ENCODE peak calls at places on chromosome 5, in nine cellular contexts. D is upper lobe of right lung, M is AG04449, Z is K562, I is astrocyte of the spinal cord, G is bronchial epithelial cell, O is left ventricle myocardium inferior, E is fibroblast of mammary gland, Y is uterus. N is an unnamed sample.

GRCh38 chr5:15499528-15500325 is at the start of gene FBXL7:
- DNase-seq in M (no peak), E (peak), O (peak), G (peak), Z (no peak), I (peak), D (peak), Y (peak), N (peak)

GRCh38 chr5:95595289-95595931 is 24.5 kb upstream of the GPR150 start:
- DNase-seq in O (no peak), Y (no peak), G (peak), E (no peak), I (no peak), Z (no peak), M (no peak), D (no peak), N (no peak)

GRCh38 chr5:57175586-57175985 is 1.7 kb downstream of the GPBP1 start:
- DNase-seq in I (no peak), D (no peak), O (no peak), M (no peak), Y (no peak), Z (peak), E (no peak), G (no peak), N (peak)

GRCh38 chr5:159901772-159902171 is 14.5 kb upstream of the ADRA1B start:
- DNase-seq in Z (no peak), D (no peak), G (no peak), E (no peak), I (no peak), M (no peak), O (no peak), Y (no peak), N (no peak)

GRCh38 chr5:127934791-127935256 is 148.7 kb upstream of the SLC12A2 start:
- DNase-seq in G (peak), D (no peak), I (peak), O (no peak), Y (no peak), M (no peak), E (peak), Z (no peak), N (peak)

GRCh38 chr5:147831465-147831864 is at the start of gene SPINK1:
- DNase-seq in D (no peak), M (no peak), O (no peak), E (no peak), Y (no peak), I (no peak), Z (no peak), G (no peak), N (no peak)

GRCh38 chr5:178496661-178497060 is 93.5 kb downstream of the COL23A1 start:
- DNase-seq in Y (no peak), G (no peak), E (peak), O (no peak), I (no peak), D (no peak), Z (no peak), M (no peak), N (no peak)

GRCh38 chr5:44888435-44888834 is 79.7 kb downstream of the MRPS30 start:
- DNase-seq in G (no peak), I (no peak), E (no peak), Y (no peak), D (no peak), M (no peak), O (no peak), Z (no peak), N (no peak)

GRCh38 chr5:73419414-73420390 is 28.9 kb downstream of the FOXD1 start:
- DNase-seq in D (no peak), Y (no peak), O (no peak), E (peak), M (no peak), I (peak), G (no peak), Z (no peak), N (peak)

GRCh38 chr5:73152411-73153388 is 20.3 kb upstream of the TMEM174 start:
- DNase-seq in I (no peak), E (no peak), Y (no peak), O (no peak), Z (no peak), G (peak), M (no peak), D (no peak), N (no peak)

GRCh38 chr5:178307266-178308045 is 74.9 kb upstream of the PHYKPL start:
- DNase-seq in Z (no peak), E (no peak), O (no peak), G (no peak), M (no peak), I (no peak), Y (no peak), D (peak), N (no peak)

GRCh38 chr5:14357861-14358260 is 214.7 kb downstream of the TRIO start:
- DNase-seq in G (no peak), E (no peak), O (no peak), Z (no peak), Y (no peak), I (no peak), D (no peak), M (no peak), N (no peak)

GRCh38 chr5:10834695-10835094 is 73.7 kb upstream of the DAP start:
- DNase-seq in D (no peak), M (no peak), O (no peak), G (no peak), Z (no peak), Y (no peak), E (no peak), I (no peak), N (no peak)

GRCh38 chr5:59422026-59422941 is 471.2 kb downstream of the PDE4D start:
- DNase-seq in Z (no peak), E (no peak), O (no peak), I (no peak), M (no peak), Y (no peak), D (no peak), G (no peak), N (no peak)

GRCh38 chr5:9562101-9562500 is 16.2 kb upstream of the SEMA5A start:
- DNase-seq in Z (no peak), D (no peak), O (no peak), E (peak), G (peak), M (no peak), I (peak), Y (no peak), N (no peak)

GRCh38 chr5:24783596-24783995 is 138.8 kb upstream of the CDH10 start:
- DNase-seq in M (no peak), G (no peak), I (no peak), O (no peak), D (no peak), E (no peak), Y (no peak), Z (no peak), N (no peak)

GRCh38 chr5:136212252-136212721 is 19.3 kb upstream of the SMIM32 start:
- DNase-seq in E (peak), M (no peak), I (no peak), O (peak), Y (peak), G (peak), D (peak), Z (peak), N (peak)

GRCh38 chr5:123819401-123819800 is 307.4 kb downstream of the CSNK1G3 start:
- DNase-seq in D (no peak), G (peak), Y (no peak), Z (no peak), I (no peak), M (no peak), O (no peak), E (no peak), N (no peak)

GRCh38 chr5:82440041-82440440 is 161.9 kb upstream of the RPS23 start:
- DNase-seq in Z (no peak), G (no peak), Y (no peak), I (no peak), D (no peak), E (peak), M (no peak), O (no peak), N (peak)

GRCh38 chr5:14149672-14150053 is 6.5 kb downstream of the TRIO start:
- DNase-seq in O (no peak), D (no peak), I (no peak), E (no peak), M (no peak), Z (no peak), G (no peak), Y (no peak), N (no peak)

GRCh38 chr5:8184455-8185063 is 315.6 kb downstream of the MTRR start:
- DNase-seq in G (peak), M (no peak), I (no peak), Z (peak), Y (no peak), D (peak), E (peak), O (no peak), N (no peak)

GRCh38 chr5:62011072-62011664 is 294.8 kb upstream of the KIF2A start:
- DNase-seq in G (no peak), E (no peak), O (no peak), M (no peak), Z (no peak), I (no peak), D (no peak), Y (no peak), N (no peak)

GRCh38 chr5:155620819-155621410 is 607.4 kb downstream of the KIF4B start:
- DNase-seq in O (no peak), D (no peak), E (no peak), G (no peak), M (no peak), Y (no peak), I (no peak), Z (no peak), N (no peak)

GRCh38 chr5:119168401-119168800 is 97.5 kb downstream of the DMXL1 start:
- DNase-seq in D (no peak), G (peak), O (no peak), I (no peak), Z (no peak), E (no peak), Y (no peak), M (no peak), N (no peak)

GRCh38 chr5:15137414-15137813 is 265.8 kb upstream of the ANKH start:
- DNase-seq in Y (no peak), Z (no peak), M (no peak), O (no peak), D (no peak), I (no peak), G (no peak), E (no peak), N (no peak)

GRCh38 chr5:40430112-40430725 is 249.5 kb upstream of the PTGER4 start:
- DNase-seq in I (no peak), E (no peak), Z (no peak), O (no peak), D (no peak), G (no peak), M (no peak), Y (no peak), N (no peak)

GRCh38 chr5:102223542-102224444 is 72.3 kb downstream of the SLCO4C1 start:
- DNase-seq in I (peak), E (peak), M (no peak), Z (peak), O (no peak), Y (no peak), D (no peak), G (peak), N (peak)

GRCh38 chr5:113025596-113025995 is 49.0 kb downstream of the DCP2 start:
- DNase-seq in O (no peak), Z (no peak), I (no peak), D (no peak), E (no peak), M (no peak), Y (no peak), G (no peak), N (no peak)

GRCh38 chr5:55223219-55223987 is 3.7 kb downstream of the MCIDAS start:
- DNase-seq in Z (no peak), I (no peak), Y (no peak), E (no peak), O (no peak), D (no peak), G (no peak), M (no peak), N (no peak)

GRCh38 chr5:160749026-160749425 is 103.0 kb downstream of the ATP10B start:
- DNase-seq in I (no peak), G (no peak), M (no peak), E (no peak), Y (no peak), D (no peak), Z (no peak), O (no peak), N (no peak)

GRCh38 chr5:138274189-138274853 is at the start of gene GFRA3:
- DNase-seq in O (no peak), E (no peak), Z (peak), I (peak), Y (peak), G (no peak), D (no peak), M (no peak), N (peak)
- H3K4me3 ChIP-seq in O (peak), E (peak), Z (no peak), I (peak), Y (peak), G (peak), D (peak), M (peak), N (peak)

GRCh38 chr5:175606409-175606808 is 51.5 kb upstream of the HRH2 start:
- DNase-seq in O (no peak), E (no peak), M (no peak), I (no peak), G (no peak), D (no peak), Z (no peak), Y (no peak), N (no peak)
- TF ChIP-seq CTCF in O (no peak), E (no peak), M (no peak), I (no peak), G (no peak), D (no peak), Z (no peak), Y (no peak), N (no peak)

GRCh38 chr5:132073231-132074013 is at the start of gene CSF2:
- DNase-seq in E (peak), D (peak), I (no peak), G (peak), Y (no peak), Z (no peak), M (no peak), O (no peak), N (peak)
- H3K4me3 ChIP-seq in E (no peak), D (peak), I (no peak), G (no peak), Y (no peak), Z (no peak), M (no peak), O (no peak), N (no peak)

DNA sequence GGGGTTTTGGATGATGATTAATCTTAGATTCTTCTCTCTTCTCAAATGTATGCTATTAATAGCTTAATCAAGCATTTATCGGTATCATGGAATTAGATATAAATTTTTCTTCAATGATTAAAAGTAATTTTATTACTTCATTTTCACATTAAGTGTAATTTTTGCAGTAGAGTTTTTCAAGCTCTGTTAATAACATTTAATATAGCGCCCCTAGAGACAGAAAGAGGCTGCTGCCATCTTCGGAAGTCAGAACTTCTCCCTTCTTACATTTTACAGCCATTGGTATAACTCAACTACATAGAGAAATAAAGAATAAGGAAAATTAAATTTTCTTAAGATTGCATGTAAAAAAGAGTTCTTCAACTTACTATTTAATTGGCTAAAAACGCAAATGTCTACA is 540.3 kb downstream of the GABRG2 start:
- DNase-seq in I (no peak), G (no peak), Y (no peak), E (no peak), M (no peak), D (no peak), O (no peak), Z (no peak), N (no peak)
- TF ChIP-seq CTCF in I (no peak), G (no peak), Y (no peak), E (no peak), M (no peak), D (peak), O (no peak), Z (no peak), N (no peak)

GRCh38 chr5:16935271-16936149 is 578 bp downstream of the MYO10 start:
- DNase-seq in Y (no peak), D (peak), O (no peak), G (peak), Z (no peak), M (no peak), I (peak), E (peak), N (peak)
- H3K4me3 ChIP-seq in Y (peak), D (peak), O (peak), G (peak), Z (peak), M (peak), I (peak), E (peak), N (peak)

DNA sequence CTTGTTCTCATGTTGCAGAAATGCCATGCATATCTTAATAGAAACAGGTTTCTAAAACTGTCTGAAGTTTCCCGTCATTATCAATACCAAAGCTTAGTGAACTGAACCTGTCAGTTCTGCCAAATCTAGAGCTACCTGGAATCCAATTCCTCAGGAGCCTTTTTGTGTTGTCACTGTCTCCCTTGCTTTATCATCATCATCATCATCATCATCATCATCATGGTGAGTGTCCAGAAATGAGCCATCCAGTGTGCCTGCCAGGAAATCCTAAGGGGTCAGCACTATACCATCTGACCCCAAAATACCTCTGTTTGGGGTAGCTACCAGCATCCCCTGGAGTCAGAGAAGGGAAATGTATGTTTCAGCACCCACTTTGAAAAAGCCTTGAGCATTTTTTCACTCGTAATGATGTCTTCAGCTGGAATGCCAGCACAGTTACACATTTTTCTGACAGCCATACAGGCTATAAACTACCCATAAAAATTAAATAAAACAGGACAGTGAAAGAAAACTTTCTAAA is 150.3 kb downstream of the NR2F1-AS1 start:
- DNase-seq in Y (no peak), M (no peak), Z (no peak), O (no peak), I (no peak), D (no peak), E (no peak), G (no peak), N (no peak)
- TF ChIP-seq CTCF in Y (no peak), M (no peak), Z (no peak), O (no peak), I (no peak), D (no peak), E (no peak), G (no peak), N (no peak)

DNA sequence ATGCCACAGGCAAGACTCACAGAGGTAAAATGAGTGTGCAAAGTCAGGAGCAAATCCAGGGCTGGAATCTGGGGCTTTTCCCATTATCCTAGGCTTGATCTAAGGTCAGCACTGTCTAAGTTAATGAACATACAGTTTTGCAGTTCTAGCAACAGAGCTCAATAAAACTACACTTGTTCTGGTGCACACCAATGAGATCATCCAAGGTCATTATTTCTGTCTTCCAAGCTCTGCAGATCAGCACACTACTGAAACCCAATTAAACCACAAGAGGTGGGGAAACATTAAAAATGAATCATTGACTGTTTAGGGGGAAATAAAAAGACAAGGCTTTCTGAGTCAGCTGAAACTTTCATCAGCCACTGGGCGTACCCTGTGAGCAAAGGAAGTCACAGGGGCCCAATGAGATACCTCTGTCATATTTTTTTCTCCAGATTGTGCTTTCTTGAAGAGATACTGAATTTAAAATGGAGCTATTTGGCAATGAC is 662.2 kb upstream of the ZNF608 start:
- DNase-seq in Z (no peak), O (no peak), E (peak), G (peak), D (no peak), I (peak), Y (peak), M (peak), N (peak)
- H3K4me3 ChIP-seq in Z (no peak), O (no peak), E (no peak), G (no peak), D (no peak), I (no peak), Y (no peak), M (no peak), N (no peak)

GRCh38 chr5:141094481-141095262 is at the start of gene PCDHB2:
- DNase-seq in M (no peak), D (no peak), Y (no peak), Z (peak), G (peak), E (peak), I (peak), O (no peak), N (peak)
- TF ChIP-seq CTCF in M (no peak), D (peak), Y (no peak), Z (peak), G (peak), E (peak), I (no peak), O (peak), N (no peak)

GRCh38 chr5:188488-189481 is 2.5 kb upstream of the LRRC14B start:
- DNase-seq in Z (peak), G (peak), O (peak), E (peak), D (peak), Y (peak), I (peak), M (peak), N (peak)

GRCh38 chr5:186091-187041 is 4.9 kb upstream of the LRRC14B start:
- DNase-seq in Y (no peak), Z (no peak), E (no peak), I (no peak), O (no peak), M (no peak), G (no peak), D (no peak), N (no peak)

GRCh38 chr5:187042-187431 is 4.3 kb upstream of the LRRC14B start:
- DNase-seq in D (no peak), E (no peak), M (no peak), O (no peak), G (no peak), I (no peak), Z (no peak), Y (no peak), N (no peak)

GRCh38 chr5:189486-189885 is 1.8 kb upstream of the LRRC14B start:
- DNase-seq in E (no peak), G (no peak), M (no peak), D (no peak), I (no peak), Y (no peak), Z (no peak), O (no peak), N (no peak)

DNA sequence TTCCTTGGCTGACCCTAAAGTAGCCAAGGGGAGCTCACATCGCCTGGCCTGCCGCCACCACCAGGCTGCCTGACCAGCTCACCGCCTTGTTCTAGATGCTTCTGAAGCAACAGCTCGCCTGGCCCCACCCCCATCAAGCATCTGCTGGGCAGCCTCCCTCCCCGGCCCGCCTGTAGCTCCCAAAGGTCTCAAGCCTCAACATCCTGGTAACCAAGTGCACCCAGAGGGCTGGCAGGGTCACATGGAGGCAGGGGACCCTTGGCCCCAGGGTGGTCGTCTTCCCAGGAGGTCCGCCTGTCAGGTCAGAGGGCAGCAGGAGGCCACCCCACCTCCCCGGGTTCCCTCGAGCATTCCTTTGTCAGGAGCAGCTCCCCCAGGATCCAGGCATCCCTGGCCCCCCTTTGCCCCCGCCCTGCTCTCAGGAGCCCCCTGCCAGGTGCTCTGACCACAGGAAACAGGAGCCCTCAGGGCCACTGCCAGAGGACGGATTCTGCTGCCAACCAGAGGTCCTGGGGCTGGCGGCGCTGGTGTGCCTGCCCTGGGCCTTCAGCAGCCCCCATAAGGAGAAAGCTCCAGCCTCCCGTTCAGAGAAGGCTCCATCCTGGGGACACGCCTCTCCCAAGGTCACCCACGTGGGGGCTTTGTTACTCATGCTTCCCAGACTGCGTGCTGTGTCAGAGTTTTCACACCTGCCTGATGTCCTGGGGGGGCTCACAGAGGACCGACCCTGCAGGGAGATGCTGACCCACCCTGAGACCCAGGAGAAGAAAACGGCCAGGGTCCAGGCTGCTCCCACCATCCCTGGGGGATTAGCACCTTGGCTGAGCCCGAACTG is 3.5 kb upstream of the LRRC14B start:
- DNase-seq in O (no peak), Z (no peak), M (no peak), G (no peak), Y (no peak), I (no peak), D (no peak), E (no peak), N (no peak)
- H3K4me3 ChIP-seq in O (peak), Z (no peak), M (no peak), G (no peak), Y (peak), I (no peak), D (no peak), E (no peak), N (peak)

N was measured in fibroblast of the aortic adventitia.